ENCODE peak calls at places on chromosomes 7 and 10, in ten cellular contexts. One of them, this sample, is unnamed.
A peak's percentile ranks its signal among the peaks of the same experiment; 100 is the strongest.

GRCh38 chr10:62851449-62851848 is 35.3 kb upstream of the EGR2 start:
- DNase-seq in colonic mucosa: no peak
- DNase-seq in left kidney: no peak
- DNase-seq in SJSA1: no peak
- DNase-seq in EH: no peak
- DNase-seq in activated naive CD4-positive, alpha-beta T cell treated with anti-CD3 and anti-CD28 coated beads for 36 hours: peak; percentile 39
- DNase-seq in stimulated activated naive B cell treated with anti-CD40 and anti-IgM and Interleukin-4, amounts not matched to agents 10 μg/mL and 1 μg/mL and 100 μg/mL, for 72 hours: no peak
- DNase-seq in NCI-H1105 treated with DMSO at 0.1 percent for 48 hours: no peak
- DNase-seq in activated naive CD8-positive, alpha-beta T cell treated with anti-CD3 and anti-CD28 coated beads for 36 hours: no peak
- DNase-seq in activated CD8-positive, alpha-beta T cell treated with anti-CD3 and anti-CD28 coated beads, Interleukin-2, amount 10 ng/mL, durations not matched to agents 7 days and 5 days: peak; percentile 34
- DNase-seq in this sample: no peak

GRCh38 chr10:100743626-100744135 is 1.7 kb upstream of the PAX2 start:
- DNase-seq in EH: peak; percentile 75
- DNase-seq in left kidney: peak; percentile 96
- DNase-seq in activated naive CD8-positive, alpha-beta T cell treated with anti-CD3 and anti-CD28 coated beads for 36 hours: peak; percentile 44
- DNase-seq in stimulated activated naive B cell treated with anti-CD40 and anti-IgM and Interleukin-4, amounts not matched to agents 10 μg/mL and 1 μg/mL and 100 μg/mL, for 72 hours: peak; percentile 39
- DNase-seq in colonic mucosa: no peak
- DNase-seq in NCI-H1105 treated with DMSO at 0.1 percent for 48 hours: peak; percentile 66
- DNase-seq in activated naive CD4-positive, alpha-beta T cell treated with anti-CD3 and anti-CD28 coated beads for 36 hours: peak; percentile 67
- DNase-seq in SJSA1: no peak
- DNase-seq in activated CD8-positive, alpha-beta T cell treated with anti-CD3 and anti-CD28 coated beads, Interleukin-2, amount 10 ng/mL, durations not matched to agents 7 days and 5 days: peak; percentile 68
- DNase-seq in this sample: peak; percentile 21

GRCh38 chr7:43650457-43651052 is 67.6 kb downstream of the STK17A start:
- DNase-seq in activated naive CD4-positive, alpha-beta T cell treated with anti-CD3 and anti-CD28 coated beads for 36 hours: no peak
- DNase-seq in colonic mucosa: no peak
- DNase-seq in stimulated activated naive B cell treated with anti-CD40 and anti-IgM and Interleukin-4, amounts not matched to agents 10 μg/mL and 1 μg/mL and 100 μg/mL, for 72 hours: no peak
- DNase-seq in activated CD8-positive, alpha-beta T cell treated with anti-CD3 and anti-CD28 coated beads, Interleukin-2, amount 10 ng/mL, durations not matched to agents 7 days and 5 days: peak; percentile 52
- DNase-seq in left kidney: no peak
- DNase-seq in EH: peak; percentile 97
- DNase-seq in NCI-H1105 treated with DMSO at 0.1 percent for 48 hours: no peak
- DNase-seq in activated naive CD8-positive, alpha-beta T cell treated with anti-CD3 and anti-CD28 coated beads for 36 hours: no peak
- DNase-seq in SJSA1: peak; percentile 53
- DNase-seq in this sample: peak; percentile 45

GRCh38 chr7:87173456-87173855 is 21.2 kb downstream of the DMTF1 start:
- DNase-seq in colonic mucosa: no peak
- DNase-seq in stimulated activated naive B cell treated with anti-CD40 and anti-IgM and Interleukin-4, amounts not matched to agents 10 μg/mL and 1 μg/mL and 100 μg/mL, for 72 hours: no peak
- DNase-seq in activated CD8-positive, alpha-beta T cell treated with anti-CD3 and anti-CD28 coated beads, Interleukin-2, amount 10 ng/mL, durations not matched to agents 7 days and 5 days: no peak
- DNase-seq in EH: no peak
- DNase-seq in left kidney: no peak
- DNase-seq in SJSA1: no peak
- DNase-seq in activated naive CD8-positive, alpha-beta T cell treated with anti-CD3 and anti-CD28 coated beads for 36 hours: no peak
- DNase-seq in activated naive CD4-positive, alpha-beta T cell treated with anti-CD3 and anti-CD28 coated beads for 36 hours: no peak
- DNase-seq in NCI-H1105 treated with DMSO at 0.1 percent for 48 hours: no peak
- DNase-seq in this sample: no peak

GRCh38 chr10:17003151-17003550 is 126.5 kb downstream of the CUBN start:
- DNase-seq in SJSA1: no peak
- DNase-seq in activated naive CD4-positive, alpha-beta T cell treated with anti-CD3 and anti-CD28 coated beads for 36 hours: peak; percentile 69
- DNase-seq in colonic mucosa: no peak
- DNase-seq in EH: peak; percentile 93
- DNase-seq in activated CD8-positive, alpha-beta T cell treated with anti-CD3 and anti-CD28 coated beads, Interleukin-2, amount 10 ng/mL, durations not matched to agents 7 days and 5 days: peak; percentile 80
- DNase-seq in activated naive CD8-positive, alpha-beta T cell treated with anti-CD3 and anti-CD28 coated beads for 36 hours: peak; percentile 66
- DNase-seq in NCI-H1105 treated with DMSO at 0.1 percent for 48 hours: no peak
- DNase-seq in left kidney: no peak
- DNase-seq in stimulated activated naive B cell treated with anti-CD40 and anti-IgM and Interleukin-4, amounts not matched to agents 10 μg/mL and 1 μg/mL and 100 μg/mL, for 72 hours: peak; percentile 14
- DNase-seq in this sample: peak; percentile 84

GRCh38 chr10:113822174-113822573 is 31.7 kb downstream of the DCLRE1A start:
- DNase-seq in left kidney: no peak
- DNase-seq in activated CD8-positive, alpha-beta T cell treated with anti-CD3 and anti-CD28 coated beads, Interleukin-2, amount 10 ng/mL, durations not matched to agents 7 days and 5 days: no peak
- DNase-seq in activated naive CD8-positive, alpha-beta T cell treated with anti-CD3 and anti-CD28 coated beads for 36 hours: no peak
- DNase-seq in colonic mucosa: no peak
- DNase-seq in stimulated activated naive B cell treated with anti-CD40 and anti-IgM and Interleukin-4, amounts not matched to agents 10 μg/mL and 1 μg/mL and 100 μg/mL, for 72 hours: no peak
- DNase-seq in SJSA1: no peak
- DNase-seq in activated naive CD4-positive, alpha-beta T cell treated with anti-CD3 and anti-CD28 coated beads for 36 hours: no peak
- DNase-seq in NCI-H1105 treated with DMSO at 0.1 percent for 48 hours: no peak
- DNase-seq in EH: no peak
- DNase-seq in this sample: no peak

GRCh38 chr7:98283887-98284222 is 2.4 kb downstream of the BRI3 start:
- DNase-seq in NCI-H1105 treated with DMSO at 0.1 percent for 48 hours: no peak
- DNase-seq in activated CD8-positive, alpha-beta T cell treated with anti-CD3 and anti-CD28 coated beads, Interleukin-2, amount 10 ng/mL, durations not matched to agents 7 days and 5 days: no peak
- DNase-seq in colonic mucosa: no peak
- DNase-seq in stimulated activated naive B cell treated with anti-CD40 and anti-IgM and Interleukin-4, amounts not matched to agents 10 μg/mL and 1 μg/mL and 100 μg/mL, for 72 hours: no peak
- DNase-seq in SJSA1: no peak
- DNase-seq in activated naive CD4-positive, alpha-beta T cell treated with anti-CD3 and anti-CD28 coated beads for 36 hours: no peak
- DNase-seq in left kidney: no peak
- DNase-seq in EH: no peak
- DNase-seq in activated naive CD8-positive, alpha-beta T cell treated with anti-CD3 and anti-CD28 coated beads for 36 hours: no peak
- DNase-seq in this sample: no peak

GRCh38 chr7:18200855-18201254 is 173.2 kb upstream of the PRPS1L1 start:
- DNase-seq in left kidney: no peak
- DNase-seq in SJSA1: no peak
- DNase-seq in stimulated activated naive B cell treated with anti-CD40 and anti-IgM and Interleukin-4, amounts not matched to agents 10 μg/mL and 1 μg/mL and 100 μg/mL, for 72 hours: no peak
- DNase-seq in NCI-H1105 treated with DMSO at 0.1 percent for 48 hours: no peak
- DNase-seq in EH: no peak
- DNase-seq in activated naive CD8-positive, alpha-beta T cell treated with anti-CD3 and anti-CD28 coated beads for 36 hours: no peak
- DNase-seq in colonic mucosa: no peak
- DNase-seq in activated CD8-positive, alpha-beta T cell treated with anti-CD3 and anti-CD28 coated beads, Interleukin-2, amount 10 ng/mL, durations not matched to agents 7 days and 5 days: no peak
- DNase-seq in activated naive CD4-positive, alpha-beta T cell treated with anti-CD3 and anti-CD28 coated beads for 36 hours: no peak
- DNase-seq in this sample: no peak

GRCh38 chr7:28755255-28755654 is 202.9 kb downstream of the TRIL start:
- DNase-seq in SJSA1: no peak
- DNase-seq in left kidney: no peak
- DNase-seq in NCI-H1105 treated with DMSO at 0.1 percent for 48 hours: no peak
- DNase-seq in EH: peak; percentile 68
- DNase-seq in stimulated activated naive B cell treated with anti-CD40 and anti-IgM and Interleukin-4, amounts not matched to agents 10 μg/mL and 1 μg/mL and 100 μg/mL, for 72 hours: no peak
- DNase-seq in activated naive CD4-positive, alpha-beta T cell treated with anti-CD3 and anti-CD28 coated beads for 36 hours: no peak
- DNase-seq in activated CD8-positive, alpha-beta T cell treated with anti-CD3 and anti-CD28 coated beads, Interleukin-2, amount 10 ng/mL, durations not matched to agents 7 days and 5 days: no peak
- DNase-seq in colonic mucosa: no peak
- DNase-seq in activated naive CD8-positive, alpha-beta T cell treated with anti-CD3 and anti-CD28 coated beads for 36 hours: no peak
- DNase-seq in this sample: peak; percentile 67

GRCh38 chr10:7767209-7767608 is 20.6 kb downstream of the KIN start:
- DNase-seq in stimulated activated naive B cell treated with anti-CD40 and anti-IgM and Interleukin-4, amounts not matched to agents 10 μg/mL and 1 μg/mL and 100 μg/mL, for 72 hours: no peak
- DNase-seq in colonic mucosa: no peak
- DNase-seq in activated naive CD4-positive, alpha-beta T cell treated with anti-CD3 and anti-CD28 coated beads for 36 hours: no peak
- DNase-seq in left kidney: no peak
- DNase-seq in activated naive CD8-positive, alpha-beta T cell treated with anti-CD3 and anti-CD28 coated beads for 36 hours: no peak
- DNase-seq in NCI-H1105 treated with DMSO at 0.1 percent for 48 hours: no peak
- DNase-seq in EH: peak; percentile 56
- DNase-seq in SJSA1: no peak
- DNase-seq in activated CD8-positive, alpha-beta T cell treated with anti-CD3 and anti-CD28 coated beads, Interleukin-2, amount 10 ng/mL, durations not matched to agents 7 days and 5 days: no peak
- DNase-seq in this sample: peak; percentile 54

GRCh38 chr7:70776627-70777101 is 355.3 kb upstream of the GALNT17 start:
- DNase-seq in colonic mucosa: no peak
- DNase-seq in stimulated activated naive B cell treated with anti-CD40 and anti-IgM and Interleukin-4, amounts not matched to agents 10 μg/mL and 1 μg/mL and 100 μg/mL, for 72 hours: no peak
- DNase-seq in SJSA1: no peak
- DNase-seq in left kidney: no peak
- DNase-seq in activated naive CD4-positive, alpha-beta T cell treated with anti-CD3 and anti-CD28 coated beads for 36 hours: peak; percentile 13
- DNase-seq in NCI-H1105 treated with DMSO at 0.1 percent for 48 hours: peak; percentile 19
- DNase-seq in EH: no peak
- DNase-seq in activated naive CD8-positive, alpha-beta T cell treated with anti-CD3 and anti-CD28 coated beads for 36 hours: no peak
- DNase-seq in activated CD8-positive, alpha-beta T cell treated with anti-CD3 and anti-CD28 coated beads, Interleukin-2, amount 10 ng/mL, durations not matched to agents 7 days and 5 days: peak; percentile 42
- DNase-seq in this sample: peak; percentile 23

GRCh38 chr10:71933651-71934050 is 30.5 kb upstream of the CHST3 start:
- DNase-seq in activated naive CD8-positive, alpha-beta T cell treated with anti-CD3 and anti-CD28 coated beads for 36 hours: peak; percentile 72
- DNase-seq in activated naive CD4-positive, alpha-beta T cell treated with anti-CD3 and anti-CD28 coated beads for 36 hours: peak; percentile 87
- DNase-seq in SJSA1: no peak
- DNase-seq in stimulated activated naive B cell treated with anti-CD40 and anti-IgM and Interleukin-4, amounts not matched to agents 10 μg/mL and 1 μg/mL and 100 μg/mL, for 72 hours: peak; percentile 44
- DNase-seq in EH: no peak
- DNase-seq in activated CD8-positive, alpha-beta T cell treated with anti-CD3 and anti-CD28 coated beads, Interleukin-2, amount 10 ng/mL, durations not matched to agents 7 days and 5 days: peak; percentile 44
- DNase-seq in colonic mucosa: no peak
- DNase-seq in left kidney: no peak
- DNase-seq in NCI-H1105 treated with DMSO at 0.1 percent for 48 hours: no peak
- DNase-seq in this sample: no peak

GRCh38 chr10:79196470-79197461 is 128.0 kb downstream of the ZMIZ1 start:
- DNase-seq in activated naive CD8-positive, alpha-beta T cell treated with anti-CD3 and anti-CD28 coated beads for 36 hours: peak; percentile 73
- DNase-seq in NCI-H1105 treated with DMSO at 0.1 percent for 48 hours: peak; percentile 43
- DNase-seq in left kidney: peak; percentile 90
- DNase-seq in stimulated activated naive B cell treated with anti-CD40 and anti-IgM and Interleukin-4, amounts not matched to agents 10 μg/mL and 1 μg/mL and 100 μg/mL, for 72 hours: peak; percentile 63
- DNase-seq in EH: peak; percentile 61
- DNase-seq in activated naive CD4-positive, alpha-beta T cell treated with anti-CD3 and anti-CD28 coated beads for 36 hours: peak; percentile 78
- DNase-seq in colonic mucosa: peak; percentile 82
- DNase-seq in SJSA1: peak; percentile 78
- DNase-seq in activated CD8-positive, alpha-beta T cell treated with anti-CD3 and anti-CD28 coated beads, Interleukin-2, amount 10 ng/mL, durations not matched to agents 7 days and 5 days: peak; percentile 81
- DNase-seq in this sample: no peak

GRCh38 chr7:39336457-39336856 is 229.7 kb upstream of the YAE1 start:
- DNase-seq in SJSA1: no peak
- DNase-seq in stimulated activated naive B cell treated with anti-CD40 and anti-IgM and Interleukin-4, amounts not matched to agents 10 μg/mL and 1 μg/mL and 100 μg/mL, for 72 hours: no peak
- DNase-seq in activated naive CD8-positive, alpha-beta T cell treated with anti-CD3 and anti-CD28 coated beads for 36 hours: no peak
- DNase-seq in activated naive CD4-positive, alpha-beta T cell treated with anti-CD3 and anti-CD28 coated beads for 36 hours: no peak
- DNase-seq in NCI-H1105 treated with DMSO at 0.1 percent for 48 hours: no peak
- DNase-seq in left kidney: no peak
- DNase-seq in EH: no peak
- DNase-seq in activated CD8-positive, alpha-beta T cell treated with anti-CD3 and anti-CD28 coated beads, Interleukin-2, amount 10 ng/mL, durations not matched to agents 7 days and 5 days: no peak
- DNase-seq in colonic mucosa: no peak
- DNase-seq in this sample: no peak

GRCh38 chr10:125037145-125037544 is 95.2 kb downstream of the ZRANB1 start:
- DNase-seq in activated naive CD8-positive, alpha-beta T cell treated with anti-CD3 and anti-CD28 coated beads for 36 hours: no peak
- DNase-seq in colonic mucosa: peak; percentile 61
- DNase-seq in NCI-H1105 treated with DMSO at 0.1 percent for 48 hours: no peak
- DNase-seq in left kidney: no peak
- DNase-seq in stimulated activated naive B cell treated with anti-CD40 and anti-IgM and Interleukin-4, amounts not matched to agents 10 μg/mL and 1 μg/mL and 100 μg/mL, for 72 hours: no peak
- DNase-seq in EH: peak; percentile 93
- DNase-seq in SJSA1: peak; percentile 78
- DNase-seq in activated CD8-positive, alpha-beta T cell treated with anti-CD3 and anti-CD28 coated beads, Interleukin-2, amount 10 ng/mL, durations not matched to agents 7 days and 5 days: no peak
- DNase-seq in activated naive CD4-positive, alpha-beta T cell treated with anti-CD3 and anti-CD28 coated beads for 36 hours: no peak
- DNase-seq in this sample: no peak

GRCh38 chr7:142412551-142413193 is 154.8 kb upstream of the PRSS58 start:
- DNase-seq in activated naive CD4-positive, alpha-beta T cell treated with anti-CD3 and anti-CD28 coated beads for 36 hours: peak; percentile 67
- DNase-seq in NCI-H1105 treated with DMSO at 0.1 percent for 48 hours: peak; percentile 4
- DNase-seq in activated CD8-positive, alpha-beta T cell treated with anti-CD3 and anti-CD28 coated beads, Interleukin-2, amount 10 ng/mL, durations not matched to agents 7 days and 5 days: peak; percentile 62
- DNase-seq in EH: peak; percentile 72
- DNase-seq in activated naive CD8-positive, alpha-beta T cell treated with anti-CD3 and anti-CD28 coated beads for 36 hours: no peak
- DNase-seq in stimulated activated naive B cell treated with anti-CD40 and anti-IgM and Interleukin-4, amounts not matched to agents 10 μg/mL and 1 μg/mL and 100 μg/mL, for 72 hours: no peak
- DNase-seq in left kidney: peak; percentile 60
- DNase-seq in colonic mucosa: peak; percentile 38
- DNase-seq in SJSA1: peak; percentile 60
- DNase-seq in this sample: peak; percentile 58

This sample was measured in stromal cell of bone marrow.